ENCODE peak calls at places on chromosomes 2 and 18, in eight cellular contexts. C, R, H, Z, K, Y, V and G are unnamed samples. For H3K4me1 and H3K36me3, the result is how much of the 10 kb centered on the place peaks cover.

GRCh38 chr2:224843141-224843540 is 127.0 kb upstream of the CCDC195 start:
- DNase-seq in V (no peak), R (no peak), Y (no peak), C (no peak), Z (peak), H (no peak), K (no peak), G (no peak)

GRCh38 chr2:207315131-207315530 is 149.4 kb upstream of the KLF7 start:
- DNase-seq in R (no peak), V (no peak), Y (no peak), H (no peak), Z (peak), C (no peak), K (no peak), G (no peak)

GRCh38 chr2:160209457-160209856 is 9.4 kb upstream of the ITGB6 start:
- DNase-seq in C (no peak), R (peak), Y (no peak), V (no peak), Z (peak), K (no peak), H (no peak), G (no peak)

GRCh38 chr2:47724221-47724981 is 58.5 kb upstream of the MSH6 start:
- DNase-seq in Z (peak), H (no peak), R (peak), Y (peak), K (no peak), V (no peak), C (peak), G (no peak)

GRCh38 chr2:72755647-72756423 is 70.0 kb downstream of the EXOC6B start:
- DNase-seq in V (no peak), K (no peak), Y (no peak), Z (peak), R (no peak), H (no peak), C (no peak), G (peak)

GRCh38 chr2:100630473-100630977 is 67.7 kb downstream of the PDCL3 start:
- DNase-seq in C (no peak), K (no peak), Y (no peak), R (no peak), H (no peak), Z (no peak), V (no peak), G (no peak)

GRCh38 chr2:54685263-54685775 is 38.1 kb upstream of the EML6 start:
- DNase-seq in R (no peak), C (no peak), H (no peak), Y (no peak), K (no peak), V (no peak), Z (no peak), G (no peak)

GRCh38 chr2:241869087-241869961 is at the start of gene RTP5:
- DNase-seq in H (no peak), R (no peak), Y (no peak), Z (peak), C (no peak), V (no peak), K (no peak), G (no peak)

GRCh38 chr2:20992201-20992711 is 51.6 kb downstream of the APOB start:
- DNase-seq in Z (peak), C (no peak), V (no peak), H (no peak), Y (no peak), K (no peak), R (no peak), G (no peak)

GRCh38 chr2:84830095-84830494 is 50.8 kb downstream of the TRABD2A start:
- DNase-seq in C (no peak), Y (peak), H (no peak), V (peak), Z (no peak), K (no peak), R (no peak), G (no peak)

GRCh38 chr2:20035961-20036666 is 15.3 kb downstream of the LAPTM4A start:
- DNase-seq in K (no peak), C (peak), H (no peak), V (no peak), Z (no peak), Y (no peak), R (no peak), G (no peak)

GRCh38 chr2:108565778-108566375 is 31.6 kb downstream of the LIMS1 start:
- DNase-seq in Y (no peak), V (no peak), Z (no peak), K (no peak), R (no peak), H (no peak), C (no peak), G (no peak)

GRCh38 chr2:200765139-200765951 is 46.4 kb upstream of the BZW1 start:
- DNase-seq in H (peak), Z (peak), V (no peak), R (no peak), K (no peak), C (no peak), Y (no peak), G (no peak)

GRCh38 chr2:61463769-61464475 is 7.0 kb downstream of the USP34 start:
- DNase-seq in C (no peak), K (no peak), H (no peak), Z (no peak), R (no peak), V (peak), Y (no peak), G (peak)

GRCh38 chr2:173874003-173874898 is 90.9 kb downstream of the SP3 start:
- DNase-seq in Y (no peak), R (no peak), Z (no peak), V (no peak), K (no peak), C (peak), H (no peak), G (no peak)

GRCh38 chr2:102975996-102976636 is 214.3 kb downstream of the TMEM182 start:
- DNase-seq in K (no peak), Z (peak), R (no peak), Y (no peak), C (peak), H (peak), V (peak), G (no peak)

GRCh38 chr18:59142274-59142673 is 2.6 kb downstream of the SEC11C start:
- DNase-seq in H (no peak), Y (no peak), Z (no peak), K (no peak), C (no peak), V (no peak), R (peak), G (no peak)

GRCh38 chr18:57961411-57961810 is 82.6 kb upstream of the NEDD4L start:
- DNase-seq in R (no peak), C (no peak), K (no peak), H (no peak), V (no peak), Z (no peak), Y (no peak), G (no peak)

GRCh38 chr18:51153659-51154371 is 43.7 kb downstream of the MEX3C start:
- DNase-seq in K (no peak), C (peak), Z (no peak), R (peak), V (no peak), H (no peak), Y (peak), G (no peak)

GRCh38 chr2:209578394-209579006 is 154.7 kb downstream of the MAP2 start:
- DNase-seq in Y (no peak), R (no peak), Z (no peak), H (no peak), C (no peak), V (no peak), K (no peak), G (peak)

GRCh38 chr2:203774760-203775159 is 68.3 kb downstream of the CD28 start:
- DNase-seq in V (no peak), H (no peak), K (no peak), C (no peak), R (no peak), Z (peak), Y (no peak), G (no peak)

GRCh38 chr2:63058742-63059433 is 8.3 kb downstream of the OTX1 start:
- DNase-seq in V (no peak), Z (peak), K (peak), H (no peak), R (no peak), C (no peak), Y (no peak), G (no peak)

GRCh38 chr2:159217661-159218060 is 68.8 kb downstream of the WDSUB1 start:
- DNase-seq in H (no peak), R (no peak), Z (no peak), V (no peak), C (no peak), K (no peak), Y (no peak), G (no peak)

GRCh38 chr18:5967666-5968065 is 72.3 kb upstream of the TMEM200C start:
- DNase-seq in K (no peak), V (no peak), R (no peak), Z (no peak), Y (no peak), H (no peak), C (no peak), G (no peak)

GRCh38 chr2:15623481-15623796 is 31.8 kb downstream of the DDX1 start:
- DNase-seq in K (no peak), C (no peak), V (no peak), Y (no peak), R (no peak), H (no peak), Z (no peak), G (no peak)

GRCh38 chr2:231530099-231531085 is at the start of gene NMUR1:
- DNase-seq in Y (peak), V (peak), H (peak), K (peak), Z (peak), C (peak), R (no peak), G (peak)

GRCh38 chr2:228613133-228613532 is 431.6 kb upstream of the SPHKAP start:
- DNase-seq in Z (peak), K (no peak), H (no peak), C (no peak), R (peak), Y (no peak), V (no peak), G (no peak)

GRCh38 chr2:222709191-222709891 is 37.9 kb downstream of the MOGAT1 start:
- DNase-seq in H (peak), K (peak), Z (peak), C (peak), R (no peak), V (peak), Y (no peak), G (peak)

GRCh38 chr2:37635359-37636208 is 35.9 kb downstream of the CDC42EP3 start:
- DNase-seq in Z (peak), V (no peak), H (no peak), K (no peak), R (peak), Y (peak), C (no peak), G (no peak)

GRCh38 chr2:229044581-229044980 is 226.5 kb downstream of the PID1 start:
- DNase-seq in R (no peak), H (no peak), Z (no peak), V (no peak), C (no peak), Y (no peak), K (no peak), G (no peak)

GRCh38 chr2:51698005-51698404 is 666.1 kb upstream of the NRXN1 start:
- DNase-seq in V (no peak), R (no peak), C (no peak), K (no peak), Y (no peak), Z (no peak), H (no peak), G (no peak)

GRCh38 chr2:223725494-223725893 is 111.9 kb downstream of the AP1S3 start:
- DNase-seq in Y (peak), Z (peak), H (peak), V (peak), C (no peak), K (peak), R (no peak), G (peak)

GRCh38 chr2:72965770-72966430 is 48.6 kb downstream of the EMX1 start:
- DNase-seq in Y (no peak), H (no peak), K (no peak), Z (no peak), R (no peak), C (no peak), V (no peak), G (no peak)

GRCh38 chr2:160257015-160257741 is 57.1 kb upstream of the ITGB6 start:
- DNase-seq in H (peak), V (no peak), K (peak), Y (no peak), C (no peak), Z (no peak), R (no peak), G (no peak)

GRCh38 chr2:100747551-100747950 is 72.4 kb upstream of the NPAS2 start:
- DNase-seq in Z (peak), Y (no peak), V (no peak), K (no peak), C (no peak), R (no peak), H (no peak), G (no peak)

GRCh38 chr2:111918383-111918806 is 20.0 kb downstream of the MERTK start:
- DNase-seq in K (no peak), Z (peak), V (peak), R (no peak), Y (no peak), C (no peak), H (no peak), G (peak)

GRCh38 chr18:59787998-59788875 is 91.0 kb upstream of the CCBE1 start:
- DNase-seq in V (no peak), C (no peak), H (no peak), R (no peak), K (no peak), Z (peak), Y (no peak), G (no peak)

GRCh38 chr2:46899053-46899452 is 16.6 kb downstream of the MCFD2 start:
- DNase-seq in Y (no peak), Z (no peak), H (no peak), R (no peak), K (no peak), C (no peak), V (no peak), G (no peak)

GRCh38 chr2:54471221-54471711 is 15.1 kb downstream of the SPTBN1 start:
- DNase-seq in H (no peak), Y (no peak), Z (peak), R (peak), K (peak), V (no peak), C (peak), G (peak)

GRCh38 chr18:23249348-23249747 is 114.1 kb downstream of the CABLES1 start:
- DNase-seq in C (no peak), V (no peak), R (no peak), Z (no peak), H (no peak), K (no peak), Y (no peak), G (no peak)
- H3K4me1 ChIP-seq in C (under half), V (under half), R (under half), Z (under half), H (under half), K (under half), Y (under half), G (under half)

GRCh38 chr2:233287871-233288270 is 19.7 kb upstream of the SAG start:
- DNase-seq in C (no peak), K (no peak), H (no peak), Z (no peak), R (no peak), V (no peak), Y (no peak), G (no peak)
- H3K36me3 ChIP-seq in C (half or more), K (under half), H (under half), Z (under half), R (under half), V (half or more), Y (half or more), G (half or more)

DNA sequence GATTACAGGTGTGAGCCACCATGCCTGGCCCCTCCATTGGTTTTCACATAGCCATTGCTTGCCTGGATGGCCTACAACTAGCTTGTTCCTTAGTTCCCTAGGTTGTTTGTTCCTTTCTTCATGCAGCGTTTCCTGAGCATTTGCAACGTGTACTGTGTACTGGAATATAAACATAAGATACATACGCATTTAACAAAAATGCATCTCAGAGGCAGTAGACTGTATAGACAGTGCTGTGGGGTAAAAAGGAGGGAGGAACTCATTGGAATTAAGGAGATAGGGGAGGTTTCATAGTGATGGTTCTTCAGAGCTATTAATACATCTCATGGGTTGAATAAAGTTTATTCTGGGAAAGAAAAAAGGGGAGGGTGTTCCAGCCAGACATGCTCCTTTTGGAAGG is 260.5 kb upstream of the RASGRP3 start:
- DNase-seq in H (no peak), Y (no peak), V (no peak), C (no peak), Z (no peak), K (no peak), R (no peak), G (no peak)
- H3K4me1 ChIP-seq in H (under half), Y (under half), V (under half), C (under half), Z (half or more), K (under half), R (under half), G (under half)

GRCh38 chr2:190982263-190983034 is 31.5 kb downstream of the STAT1 start:
- DNase-seq in K (no peak), V (no peak), R (no peak), H (no peak), Z (no peak), Y (no peak), C (no peak), G (no peak)

GRCh38 chr2:190986221-190986953 is 27.6 kb downstream of the STAT1 start:
- DNase-seq in C (no peak), V (peak), K (no peak), Y (no peak), Z (no peak), H (no peak), R (no peak), G (no peak)

GRCh38 chr2:190981733-190982132 is 32.2 kb downstream of the STAT1 start:
- DNase-seq in K (no peak), Z (no peak), V (no peak), R (no peak), C (no peak), H (no peak), Y (no peak), G (no peak)

GRCh38 chr2:190987116-190987515 is 26.9 kb downstream of the STAT1 start:
- DNase-seq in Y (no peak), H (no peak), R (no peak), Z (no peak), V (no peak), C (no peak), K (no peak), G (no peak)

DNA sequence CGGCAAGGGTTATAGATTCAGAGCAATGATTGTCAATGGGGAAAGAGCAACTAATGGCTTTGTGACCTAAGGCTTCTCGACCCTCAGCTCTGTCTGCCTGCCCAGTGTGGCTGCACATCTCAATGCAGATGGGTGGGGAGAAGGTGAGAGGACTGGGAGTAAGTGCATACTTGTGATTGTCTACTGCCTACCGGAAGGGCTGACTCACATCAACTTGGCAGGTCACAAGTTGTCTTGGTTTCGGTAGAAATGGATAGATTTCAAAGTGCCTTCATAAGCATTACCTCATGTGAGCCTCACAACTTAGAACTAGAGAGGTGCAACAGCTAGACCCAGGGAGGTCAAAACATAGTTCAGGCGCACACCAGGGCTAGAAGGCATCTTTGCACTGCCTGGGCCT is 29.4 kb downstream of the STAT1 start:
- DNase-seq in Z (peak), H (no peak), R (no peak), V (no peak), Y (no peak), K (no peak), C (no peak), G (no peak)
- H3K36me3 ChIP-seq in Z (half or more), H (half or more), R (half or more), V (half or more), Y (half or more), K (under half), C (half or more), G (half or more)

DNA sequence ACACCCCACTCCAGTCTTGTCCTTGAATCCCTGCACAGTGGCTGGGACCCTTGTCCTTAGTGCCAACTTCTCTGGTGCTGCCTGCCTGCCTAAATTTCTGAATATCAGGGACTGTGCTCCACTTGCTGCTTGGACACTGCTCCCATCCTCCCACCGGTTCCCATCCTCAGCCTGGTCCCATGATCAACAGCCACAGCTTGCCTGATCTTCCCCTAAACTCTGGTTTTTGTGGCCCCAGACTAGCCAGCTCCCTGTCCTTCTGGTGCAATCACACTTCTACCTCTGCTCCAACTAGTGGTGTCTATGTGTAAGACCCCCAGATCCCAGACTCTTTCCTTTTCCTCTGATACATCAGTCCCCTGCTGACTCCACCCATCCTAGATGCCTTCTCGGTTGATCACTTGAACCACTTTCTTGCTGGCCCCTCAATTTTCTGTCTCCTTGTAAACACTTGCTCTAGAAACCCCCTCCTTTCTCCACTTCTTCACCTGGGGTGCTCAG is 37.2 kb upstream of the POLE4 start:
- DNase-seq in H (no peak), C (no peak), Z (no peak), R (no peak), V (no peak), Y (no peak), K (no peak), G (no peak)
- H3K4me1 ChIP-seq in H (under half), C (under half), Z (under half), R (under half), V (under half), Y (under half), K (under half), G (under half)